ENCODE peak calls at places on chromosomes 3 and 15, in nine cellular contexts. One of them, this sample, is unnamed.

GRCh38 chr3:31559872-31560534 is 27.3 kb downstream of the STT3B start:
- DNase-seq in cardiac muscle cell: no peak
- DNase-seq in heart left ventricle: no peak
- DNase-seq in GM12878: no peak
- DNase-seq in fibroblast of lung: no peak
- DNase-seq in body of pancreas: no peak
- DNase-seq in adrenal gland: no peak
- DNase-seq in PC-3: no peak
- DNase-seq in K562: no peak
- DNase-seq in this sample: no peak

GRCh38 chr15:62445244-62445643 is 280.2 kb upstream of the C2CD4B start:
- DNase-seq in cardiac muscle cell: no peak
- DNase-seq in heart left ventricle: no peak
- DNase-seq in GM12878: no peak
- DNase-seq in fibroblast of lung: peak; percentile 56
- DNase-seq in body of pancreas: no peak
- DNase-seq in adrenal gland: no peak
- DNase-seq in PC-3: peak; percentile 60
- DNase-seq in K562: no peak
- DNase-seq in this sample: no peak

GRCh38 chr3:142888484-142889262 is at the start of gene PCOLCE2:
- DNase-seq in cardiac muscle cell: peak; percentile 27
- DNase-seq in heart left ventricle: peak; percentile 18
- DNase-seq in GM12878: no peak
- DNase-seq in fibroblast of lung: peak; percentile 48
- DNase-seq in body of pancreas: peak; percentile 3
- DNase-seq in adrenal gland: peak; percentile 17
- DNase-seq in PC-3: peak; percentile 37
- DNase-seq in K562: peak; percentile 36
- DNase-seq in this sample: no peak

GRCh38 chr3:109346099-109346498 is 8.8 kb upstream of the DPPA4 start:
- DNase-seq in cardiac muscle cell: no peak
- DNase-seq in heart left ventricle: no peak
- DNase-seq in GM12878: no peak
- DNase-seq in fibroblast of lung: no peak
- DNase-seq in body of pancreas: no peak
- DNase-seq in adrenal gland: no peak
- DNase-seq in PC-3: no peak
- DNase-seq in K562: no peak
- DNase-seq in this sample: no peak

GRCh38 chr15:78906310-78906608 is 33.6 kb downstream of the MORF4L1 start:
- DNase-seq in cardiac muscle cell: peak; percentile 80
- DNase-seq in heart left ventricle: no peak
- DNase-seq in GM12878: no peak
- DNase-seq in fibroblast of lung: peak; percentile 80
- DNase-seq in body of pancreas: peak; percentile 78
- DNase-seq in adrenal gland: peak; percentile 65
- DNase-seq in PC-3: peak; percentile 80
- DNase-seq in K562: no peak
- DNase-seq in this sample: no peak

GRCh38 chr3:148513066-148513671 is 184.5 kb upstream of the AGTR1 start:
- DNase-seq in cardiac muscle cell: peak; percentile 16
- DNase-seq in heart left ventricle: no peak
- DNase-seq in GM12878: no peak
- DNase-seq in fibroblast of lung: peak; percentile 24
- DNase-seq in body of pancreas: no peak
- DNase-seq in adrenal gland: no peak
- DNase-seq in PC-3: no peak
- DNase-seq in K562: no peak
- DNase-seq in this sample: no peak

GRCh38 chr3:123036352-123037014 is 8.9 kb upstream of the SEMA5B start:
- DNase-seq in cardiac muscle cell: peak; percentile 83
- DNase-seq in heart left ventricle: no peak
- DNase-seq in GM12878: no peak
- DNase-seq in fibroblast of lung: no peak
- DNase-seq in body of pancreas: no peak
- DNase-seq in adrenal gland: no peak
- DNase-seq in PC-3: peak; percentile 37
- DNase-seq in K562: no peak
- DNase-seq in this sample: no peak

GRCh38 chr3:10665611-10666010 is 150.4 kb upstream of the SLC6A11 start:
- DNase-seq in cardiac muscle cell: no peak
- DNase-seq in heart left ventricle: no peak
- DNase-seq in GM12878: no peak
- DNase-seq in fibroblast of lung: no peak
- DNase-seq in body of pancreas: no peak
- DNase-seq in adrenal gland: no peak
- DNase-seq in PC-3: no peak
- DNase-seq in K562: no peak
- DNase-seq in this sample: no peak

GRCh38 chr3:184395320-184395660 is 15.4 kb downstream of the CHRD start:
- DNase-seq in cardiac muscle cell: no peak
- DNase-seq in heart left ventricle: no peak
- DNase-seq in GM12878: no peak
- DNase-seq in fibroblast of lung: no peak
- DNase-seq in body of pancreas: peak; percentile 89
- DNase-seq in adrenal gland: no peak
- DNase-seq in PC-3: no peak
- DNase-seq in K562: no peak
- DNase-seq in this sample: no peak

GRCh38 chr3:190701096-190701532 is 161.4 kb downstream of the GMNC start:
- DNase-seq in cardiac muscle cell: peak; percentile 71
- DNase-seq in heart left ventricle: peak; percentile 10
- DNase-seq in GM12878: no peak
- DNase-seq in fibroblast of lung: peak; percentile 43
- DNase-seq in body of pancreas: peak; percentile 81
- DNase-seq in adrenal gland: peak; percentile 37
- DNase-seq in PC-3: peak; percentile 87
- DNase-seq in K562: no peak
- DNase-seq in this sample: peak; percentile 11

GRCh38 chr3:54556630-54557029 is 371.2 kb downstream of the LRTM1 start:
- DNase-seq in cardiac muscle cell: no peak
- DNase-seq in heart left ventricle: no peak
- DNase-seq in GM12878: no peak
- DNase-seq in fibroblast of lung: no peak
- DNase-seq in body of pancreas: no peak
- DNase-seq in adrenal gland: no peak
- DNase-seq in PC-3: no peak
- DNase-seq in K562: no peak
- DNase-seq in this sample: no peak

GRCh38 chr3:157551961-157552360 is 48.7 kb upstream of the VEPH1 start:
- DNase-seq in cardiac muscle cell: no peak
- DNase-seq in heart left ventricle: no peak
- DNase-seq in GM12878: no peak
- DNase-seq in fibroblast of lung: no peak
- DNase-seq in body of pancreas: no peak
- DNase-seq in adrenal gland: no peak
- DNase-seq in PC-3: no peak
- DNase-seq in K562: no peak
- DNase-seq in this sample: no peak

GRCh38 chr15:90531147-90531546 is 1.4 kb downstream of the CRTC3 start:
- DNase-seq in cardiac muscle cell: no peak
- DNase-seq in heart left ventricle: no peak
- DNase-seq in GM12878: no peak
- DNase-seq in fibroblast of lung: no peak
- DNase-seq in body of pancreas: no peak
- DNase-seq in adrenal gland: no peak
- DNase-seq in PC-3: no peak
- DNase-seq in K562: peak; percentile 24
- DNase-seq in this sample: no peak

GRCh38 chr3:40073310-40074007 is 236.0 kb upstream of the EIF1B start:
- DNase-seq in cardiac muscle cell: no peak
- DNase-seq in heart left ventricle: no peak
- DNase-seq in GM12878: no peak
- DNase-seq in fibroblast of lung: no peak
- DNase-seq in body of pancreas: no peak
- DNase-seq in adrenal gland: no peak
- DNase-seq in PC-3: peak; percentile 4
- DNase-seq in K562: peak; percentile 33
- DNase-seq in this sample: no peak

GRCh38 chr3:197958346-197958745 is 1.7 kb upstream of the LMLN start:
- DNase-seq in cardiac muscle cell: no peak
- DNase-seq in heart left ventricle: no peak
- DNase-seq in GM12878: no peak
- DNase-seq in fibroblast of lung: no peak
- DNase-seq in body of pancreas: no peak
- DNase-seq in adrenal gland: no peak
- DNase-seq in PC-3: no peak
- DNase-seq in K562: peak; percentile 17
- DNase-seq in this sample: no peak

GRCh38 chr3:43239755-43240154 is 46.6 kb upstream of the SNRK start:
- DNase-seq in cardiac muscle cell: no peak
- DNase-seq in heart left ventricle: no peak
- DNase-seq in GM12878: no peak
- DNase-seq in fibroblast of lung: no peak
- DNase-seq in body of pancreas: no peak
- DNase-seq in adrenal gland: no peak
- DNase-seq in PC-3: peak; percentile 33
- DNase-seq in K562: no peak
- DNase-seq in this sample: no peak

DNA sequence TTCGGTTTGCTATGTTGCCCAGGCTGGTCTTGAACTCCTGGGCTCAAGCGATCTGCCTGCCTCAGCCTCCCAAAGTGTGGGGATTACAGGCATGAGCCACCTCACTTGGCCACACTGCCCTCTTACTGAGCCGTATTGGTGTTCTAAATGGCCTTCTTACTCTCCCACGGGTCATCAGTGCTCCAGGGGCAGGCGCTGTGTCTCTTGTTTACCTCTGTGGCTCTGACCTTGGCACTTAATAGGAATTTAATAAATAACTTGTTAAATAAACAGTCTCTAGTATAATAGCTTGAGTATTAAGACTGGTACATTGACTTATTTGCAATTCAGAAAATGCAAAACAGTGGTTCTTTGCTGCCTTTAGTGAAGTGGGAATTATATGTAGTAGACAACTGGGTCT is 13.7 kb downstream of the FLNB start:
- DNase-seq in cardiac muscle cell: no peak
- DNase-seq in heart left ventricle: no peak
- DNase-seq in GM12878: no peak
- DNase-seq in fibroblast of lung: no peak
- DNase-seq in body of pancreas: no peak
- DNase-seq in adrenal gland: no peak
- DNase-seq in PC-3: no peak
- DNase-seq in K562: no peak
- DNase-seq in this sample: no peak
- H3K27ac ChIP-seq in cardiac muscle cell: no peak overlapping the region
- H3K27ac ChIP-seq in heart left ventricle: no peak overlapping the region
- H3K27ac ChIP-seq in GM12878: no peak overlapping the region
- H3K27ac ChIP-seq in fibroblast of lung: no peak overlapping the region
- H3K27ac ChIP-seq in body of pancreas: peak overlapping the region; percentile 57
- H3K27ac ChIP-seq in adrenal gland: no peak overlapping the region
- H3K27ac ChIP-seq in PC-3: peak overlapping the region; percentile 37
- H3K27ac ChIP-seq in K562: no peak overlapping the region
- H3K27ac ChIP-seq in this sample: no peak overlapping the region

GRCh38 chr3:127002195-127003174 is 19.6 kb downstream of the PLXNA1 start:
- DNase-seq in cardiac muscle cell: peak; percentile 96
- DNase-seq in heart left ventricle: peak; percentile 90
- DNase-seq in GM12878: no peak
- DNase-seq in fibroblast of lung: peak; percentile 93
- DNase-seq in body of pancreas: peak; percentile 76
- DNase-seq in adrenal gland: peak; percentile 64
- DNase-seq in PC-3: no peak
- DNase-seq in K562: peak; percentile 42
- DNase-seq in this sample: peak; percentile 88
- H3K4me3 ChIP-seq in cardiac muscle cell: no peak overlapping the region
- H3K4me3 ChIP-seq in heart left ventricle: no peak overlapping the region
- H3K4me3 ChIP-seq in GM12878: no peak overlapping the region
- H3K4me3 ChIP-seq in fibroblast of lung: no peak overlapping the region
- H3K4me3 ChIP-seq in body of pancreas: no peak overlapping the region
- H3K4me3 ChIP-seq in adrenal gland: no peak overlapping the region
- H3K4me3 ChIP-seq in PC-3: no peak overlapping the region
- H3K4me3 ChIP-seq in K562: no peak overlapping the region
- H3K4me3 ChIP-seq in this sample: no peak overlapping the region

GRCh38 chr3:65809641-65810150 is 229.0 kb downstream of the MAGI1 start:
- DNase-seq in cardiac muscle cell: no peak
- DNase-seq in heart left ventricle: no peak
- DNase-seq in GM12878: no peak
- DNase-seq in fibroblast of lung: no peak
- DNase-seq in body of pancreas: no peak
- DNase-seq in adrenal gland: no peak
- DNase-seq in PC-3: no peak
- DNase-seq in K562: no peak
- DNase-seq in this sample: no peak

GRCh38 chr3:65810277-65810676 is 228.4 kb downstream of the MAGI1 start:
- DNase-seq in cardiac muscle cell: no peak
- DNase-seq in heart left ventricle: no peak
- DNase-seq in GM12878: no peak
- DNase-seq in fibroblast of lung: no peak
- DNase-seq in body of pancreas: no peak
- DNase-seq in adrenal gland: no peak
- DNase-seq in PC-3: no peak
- DNase-seq in K562: no peak
- DNase-seq in this sample: no peak

GRCh38 chr3:65811050-65811766 is 227.5 kb downstream of the MAGI1 start:
- DNase-seq in cardiac muscle cell: peak; percentile 70
- DNase-seq in heart left ventricle: peak; percentile 52
- DNase-seq in GM12878: no peak
- DNase-seq in fibroblast of lung: peak; percentile 81
- DNase-seq in body of pancreas: no peak
- DNase-seq in adrenal gland: no peak
- DNase-seq in PC-3: no peak
- DNase-seq in K562: no peak
- DNase-seq in this sample: peak; percentile 51

GRCh38 chr3:65814883-65815578 is 223.7 kb downstream of the MAGI1 start:
- DNase-seq in cardiac muscle cell: no peak
- DNase-seq in heart left ventricle: no peak
- DNase-seq in GM12878: no peak
- DNase-seq in fibroblast of lung: no peak
- DNase-seq in body of pancreas: no peak
- DNase-seq in adrenal gland: no peak
- DNase-seq in PC-3: no peak
- DNase-seq in K562: no peak
- DNase-seq in this sample: no peak

GRCh38 chr3:65811917-65812316 is 226.8 kb downstream of the MAGI1 start:
- DNase-seq in cardiac muscle cell: no peak
- DNase-seq in heart left ventricle: no peak
- DNase-seq in GM12878: no peak
- DNase-seq in fibroblast of lung: peak; percentile 48
- DNase-seq in body of pancreas: no peak
- DNase-seq in adrenal gland: no peak
- DNase-seq in PC-3: no peak
- DNase-seq in K562: no peak
- DNase-seq in this sample: no peak
- H3K4me1 ChIP-seq in cardiac muscle cell: peaks cover 19% of the 10 kb centered on the region
- H3K4me1 ChIP-seq in heart left ventricle: peaks cover 17% of the 10 kb centered on the region
- H3K4me1 ChIP-seq in GM12878: no peaks in the 10 kb centered on the region
- H3K4me1 ChIP-seq in fibroblast of lung: no peaks in the 10 kb centered on the region
- H3K4me1 ChIP-seq in body of pancreas: no peaks in the 10 kb centered on the region
- H3K4me1 ChIP-seq in adrenal gland: no peaks in the 10 kb centered on the region
- H3K4me1 ChIP-seq in PC-3: peaks cover 4% of the 10 kb centered on the region
- H3K4me1 ChIP-seq in K562: no peaks in the 10 kb centered on the region
- H3K4me1 ChIP-seq in this sample: peaks cover 9% of the 10 kb centered on the region

DNA sequence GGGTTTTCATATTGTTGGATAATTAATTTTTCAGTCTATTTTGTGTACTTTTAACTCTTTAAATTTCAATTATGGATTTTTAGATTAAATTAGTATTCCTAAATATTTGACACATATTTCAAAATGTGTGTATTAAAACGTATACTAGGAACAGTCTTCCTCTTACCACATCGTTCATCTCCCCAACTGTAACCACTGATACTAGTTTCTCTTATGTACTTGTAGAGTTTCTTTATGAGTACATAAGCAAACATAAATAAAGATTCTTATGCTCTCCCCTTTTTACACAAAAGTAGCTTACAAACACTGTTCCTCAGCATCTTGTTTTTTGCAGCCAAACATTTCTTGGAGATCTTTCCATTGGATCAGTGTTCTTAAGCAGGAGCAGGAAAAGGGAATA is 45.9 kb downstream of the CMSS1 start:
- DNase-seq in cardiac muscle cell: no peak
- DNase-seq in heart left ventricle: no peak
- DNase-seq in GM12878: no peak
- DNase-seq in fibroblast of lung: no peak
- DNase-seq in body of pancreas: no peak
- DNase-seq in adrenal gland: no peak
- DNase-seq in PC-3: no peak
- DNase-seq in K562: no peak
- DNase-seq in this sample: no peak
- H3K27ac ChIP-seq in cardiac muscle cell: no peak overlapping the region
- H3K27ac ChIP-seq in heart left ventricle: no peak overlapping the region
- H3K27ac ChIP-seq in GM12878: no peak overlapping the region
- H3K27ac ChIP-seq in fibroblast of lung: no peak overlapping the region
- H3K27ac ChIP-seq in body of pancreas: no peak overlapping the region
- H3K27ac ChIP-seq in adrenal gland: no peak overlapping the region
- H3K27ac ChIP-seq in PC-3: no peak overlapping the region
- H3K27ac ChIP-seq in K562: no peak overlapping the region
- H3K27ac ChIP-seq in this sample: no peak overlapping the region

This sample was measured in heart right ventricle.